ENCODE peak calls at places on chromosomes 3 and 15, in five cellular contexts. One of them, this sample, is unnamed.
A peak's percentile ranks its signal among the peaks of the same experiment; 100 is the strongest.

GRCh38 chr15:57327985-57328471 is 48.3 kb upstream of the CGNL1 start:
- DNase-seq in transverse colon: no peak
- DNase-seq in IMR-90: peak; percentile 99
- DNase-seq in H54: peak; percentile 51
- DNase-seq in endothelial cell of umbilical vein: no peak
- DNase-seq in this sample: no peak

GRCh38 chr3:123372789-123373534 is 75.9 kb downstream of the ADCY5 start:
- DNase-seq in IMR-90: no peak
- DNase-seq in transverse colon: no peak
- DNase-seq in endothelial cell of umbilical vein: no peak
- DNase-seq in H54: no peak
- DNase-seq in this sample: no peak

GRCh38 chr3:151460774-151461450 is at the start of gene IGSF10:
- DNase-seq in IMR-90: no peak
- DNase-seq in H54: no peak
- DNase-seq in endothelial cell of umbilical vein: no peak
- DNase-seq in transverse colon: peak; percentile 13
- DNase-seq in this sample: peak; percentile 62

GRCh38 chr3:87298111-87298718 is 21.8 kb upstream of the POU1F1 start:
- DNase-seq in endothelial cell of umbilical vein: peak; percentile 59
- DNase-seq in IMR-90: peak; percentile 32
- DNase-seq in transverse colon: no peak
- DNase-seq in H54: no peak
- DNase-seq in this sample: no peak

GRCh38 chr3:13053425-13053824 is 19.8 kb downstream of the IQSEC1 start:
- DNase-seq in IMR-90: no peak
- DNase-seq in endothelial cell of umbilical vein: no peak
- DNase-seq in transverse colon: no peak
- DNase-seq in H54: no peak
- DNase-seq in this sample: no peak

GRCh38 chr3:172690936-172691335 is 19.9 kb downstream of the NCEH1 start:
- DNase-seq in endothelial cell of umbilical vein: no peak
- DNase-seq in H54: no peak
- DNase-seq in transverse colon: no peak
- DNase-seq in IMR-90: no peak
- DNase-seq in this sample: no peak

GRCh38 chr15:27480141-27480530 is 509.2 kb downstream of the GABRG3 start:
- DNase-seq in transverse colon: no peak
- DNase-seq in endothelial cell of umbilical vein: no peak
- DNase-seq in IMR-90: no peak
- DNase-seq in H54: no peak
- DNase-seq in this sample: no peak

GRCh38 chr3:156750191-156750873 is 75.8 kb upstream of the LEKR1 start:
- DNase-seq in endothelial cell of umbilical vein: no peak
- DNase-seq in H54: peak; percentile 24
- DNase-seq in IMR-90: peak; percentile 65
- DNase-seq in transverse colon: no peak
- DNase-seq in this sample: no peak

GRCh38 chr15:101255615-101256350 is 3.9 kb upstream of the CHSY1 start:
- DNase-seq in IMR-90: peak; percentile 92
- DNase-seq in H54: no peak
- DNase-seq in transverse colon: no peak
- DNase-seq in endothelial cell of umbilical vein: peak; percentile 94
- DNase-seq in this sample: peak; percentile 22

GRCh38 chr3:65811050-65811766 is 227.5 kb downstream of the MAGI1 start:
- DNase-seq in transverse colon: no peak
- DNase-seq in H54: no peak
- DNase-seq in endothelial cell of umbilical vein: no peak
- DNase-seq in IMR-90: peak; percentile 48
- DNase-seq in this sample: no peak

GRCh38 chr3:110414851-110415250 is 656.8 kb upstream of the NECTIN3 start:
- DNase-seq in IMR-90: peak; percentile 88
- DNase-seq in transverse colon: no peak
- DNase-seq in H54: no peak
- DNase-seq in endothelial cell of umbilical vein: peak; percentile 79
- DNase-seq in this sample: no peak

GRCh38 chr15:56672721-56673120 is 60.6 kb downstream of the ZNF280D start:
- DNase-seq in IMR-90: peak; percentile 79
- DNase-seq in transverse colon: no peak
- DNase-seq in H54: no peak
- DNase-seq in endothelial cell of umbilical vein: no peak
- DNase-seq in this sample: no peak

GRCh38 chr15:57565326-57565725 is 26.4 kb upstream of the MYZAP start:
- DNase-seq in transverse colon: peak; percentile 66
- DNase-seq in endothelial cell of umbilical vein: no peak
- DNase-seq in H54: no peak
- DNase-seq in IMR-90: peak; percentile 7
- DNase-seq in this sample: no peak

GRCh38 chr15:60551147-60551780 is 72.3 kb upstream of the ICE2 start:
- DNase-seq in H54: no peak
- DNase-seq in endothelial cell of umbilical vein: no peak
- DNase-seq in transverse colon: no peak
- DNase-seq in IMR-90: no peak
- DNase-seq in this sample: no peak

GRCh38 chr15:74906193-74906449 is 530 bp downstream of the FAM219B start:
- DNase-seq in endothelial cell of umbilical vein: peak; percentile 54
- DNase-seq in IMR-90: no peak
- DNase-seq in transverse colon: peak; percentile 36
- DNase-seq in H54: no peak
- DNase-seq in this sample: peak; percentile 62

GRCh38 chr15:57915827-57916531 is 149.5 kb downstream of the ALDH1A2 start:
- DNase-seq in IMR-90: no peak
- DNase-seq in endothelial cell of umbilical vein: no peak
- DNase-seq in transverse colon: no peak
- DNase-seq in H54: no peak
- DNase-seq in this sample: no peak

DNA sequence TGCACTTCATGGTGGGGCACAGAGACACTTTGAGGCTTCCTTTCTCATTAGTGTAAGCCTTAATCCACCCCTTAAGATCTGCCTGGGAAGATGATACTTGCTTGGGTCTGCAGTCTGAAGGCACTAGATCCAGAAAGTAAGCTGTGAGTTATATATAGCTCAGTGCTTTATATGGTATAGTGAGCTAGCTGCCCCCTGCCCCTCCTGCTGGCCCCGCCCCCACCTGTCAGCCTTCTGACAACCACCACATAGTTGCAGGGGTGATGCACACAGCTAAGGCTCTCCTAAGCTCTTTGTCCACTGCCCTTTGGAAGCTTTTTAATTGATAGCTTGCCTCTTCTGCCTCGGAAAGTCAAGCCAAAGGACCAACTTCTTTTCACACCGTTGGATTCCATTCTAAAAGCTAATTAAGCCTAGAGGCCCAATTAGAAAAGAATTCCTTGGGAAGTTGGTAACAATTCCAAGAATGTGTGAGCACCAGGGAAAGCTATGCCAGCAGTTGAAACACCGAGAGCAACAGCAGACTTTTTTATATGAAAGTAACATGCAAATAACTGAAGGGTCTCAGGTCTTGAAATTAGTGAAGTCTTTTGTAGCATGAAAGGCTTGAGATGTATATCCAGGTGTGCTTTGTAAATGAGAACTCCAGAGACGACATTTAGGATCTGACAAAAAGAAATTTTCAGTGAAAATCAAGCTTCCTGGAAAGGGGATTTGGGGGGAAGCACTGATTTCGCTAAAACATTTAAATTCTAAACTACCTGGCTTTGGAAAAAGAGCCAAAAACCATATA is 2.3 kb downstream of the TPM1 start:
- DNase-seq in transverse colon: no peak
- DNase-seq in IMR-90: peak; percentile 68
- DNase-seq in endothelial cell of umbilical vein: peak; percentile 43
- DNase-seq in H54: no peak
- DNase-seq in this sample: no peak
- TF ChIP-seq POLR2A in transverse colon: peak; percentile 57
- TF ChIP-seq POLR2A in IMR-90: peak; percentile 81
- TF ChIP-seq POLR2A in endothelial cell of umbilical vein: no peak
- TF ChIP-seq POLR2A in H54: no peak
- TF ChIP-seq POLR2A in this sample: no peak

DNA sequence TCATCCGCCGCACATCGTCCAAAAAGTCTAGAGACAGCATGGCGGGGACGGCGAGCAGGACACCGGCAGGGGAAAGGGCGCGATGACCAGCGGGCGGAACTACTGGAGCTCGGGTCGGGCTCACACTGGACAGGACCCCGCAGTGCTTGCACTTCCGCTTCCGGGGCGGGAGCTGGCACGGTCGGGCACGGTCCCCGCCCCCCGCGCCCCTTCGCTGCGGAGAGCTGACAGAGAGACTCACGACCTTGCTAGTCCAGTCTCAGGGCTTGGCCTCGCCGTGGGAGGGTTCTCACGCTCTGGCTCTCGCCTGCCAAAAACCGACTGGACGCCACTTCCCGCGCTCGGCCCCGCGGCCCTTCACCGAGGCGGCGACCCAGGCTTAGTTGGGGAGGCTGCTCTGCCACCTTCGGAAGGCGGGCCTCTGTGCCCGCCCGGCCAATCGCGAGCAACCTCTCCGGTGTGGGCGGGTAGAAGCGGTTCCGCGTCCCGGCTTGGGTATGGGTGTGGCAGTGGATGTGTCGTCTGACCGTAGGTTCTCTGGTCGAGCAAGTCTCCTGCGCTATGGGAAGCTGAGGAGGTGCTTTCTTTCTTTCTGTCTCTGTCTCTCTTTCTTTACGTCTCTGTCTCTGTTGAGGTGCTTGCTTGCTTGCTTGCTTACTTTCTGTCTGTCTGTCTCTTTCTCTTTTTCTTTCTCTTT is at the start of gene SEC11A:
- DNase-seq in H54: peak; percentile 82
- DNase-seq in endothelial cell of umbilical vein: peak; percentile 97
- DNase-seq in IMR-90: peak; percentile 92
- DNase-seq in transverse colon: peak; percentile 97
- DNase-seq in this sample: peak; percentile 97
- TF ChIP-seq POLR2A in H54: peak; percentile 88
- TF ChIP-seq POLR2A in endothelial cell of umbilical vein: peak; percentile 97
- TF ChIP-seq POLR2A in IMR-90: peak; percentile 74
- TF ChIP-seq POLR2A in transverse colon: peak; percentile 98
- TF ChIP-seq POLR2A in this sample: peak; percentile 83

GRCh38 chr3:8501388-8502131 is at the start of gene LMCD1:
- DNase-seq in H54: peak; percentile 81
- DNase-seq in transverse colon: peak; percentile 95
- DNase-seq in endothelial cell of umbilical vein: peak; percentile 98
- DNase-seq in IMR-90: peak; percentile 95
- DNase-seq in this sample: peak; percentile 98
- TF ChIP-seq POLR2A in H54: peak; percentile 24
- TF ChIP-seq POLR2A in transverse colon: peak; percentile 47
- TF ChIP-seq POLR2A in endothelial cell of umbilical vein: peak; percentile 43
- TF ChIP-seq POLR2A in IMR-90: peak; percentile 90
- TF ChIP-seq POLR2A in this sample: peak; percentile 90

DNA sequence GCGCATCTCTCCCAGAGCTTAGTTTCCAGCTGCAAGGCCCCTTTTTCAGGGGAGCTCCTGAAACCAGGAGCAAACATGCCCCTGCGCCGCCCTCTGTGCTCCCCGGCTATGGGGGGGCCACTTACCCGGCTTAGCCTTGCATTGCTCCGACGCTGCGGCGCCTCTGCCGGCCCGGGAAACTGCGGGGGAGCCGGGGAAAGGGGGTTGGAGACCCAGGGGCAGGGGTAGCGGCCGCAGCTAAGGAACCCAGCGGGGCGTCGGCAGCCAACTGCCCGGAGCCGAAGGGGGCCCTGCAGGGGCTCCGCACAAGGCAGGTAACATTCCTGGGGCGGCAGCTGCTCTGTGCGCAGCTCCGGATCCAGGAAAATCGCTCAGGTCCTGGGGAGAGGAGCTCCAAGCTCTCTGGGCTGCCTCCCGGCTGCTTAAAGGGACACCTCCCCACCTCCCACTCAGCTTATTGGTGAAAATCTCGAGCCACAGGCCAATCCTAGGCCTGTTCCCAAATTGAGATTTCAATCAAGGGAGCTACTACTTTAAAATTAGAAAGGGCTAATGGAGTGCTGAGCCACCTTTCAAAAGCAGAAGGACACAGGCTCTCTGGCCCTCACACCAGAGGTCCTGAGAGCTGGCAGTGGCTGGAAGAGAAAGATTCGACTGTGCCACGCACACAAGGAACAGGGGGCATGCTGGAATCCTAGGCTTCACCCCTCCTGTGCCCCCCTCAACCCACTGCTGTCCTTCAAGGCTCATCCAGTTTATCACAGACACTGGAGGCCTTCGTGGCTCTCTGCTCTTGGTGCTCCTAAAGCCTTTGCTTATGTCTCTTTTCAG is 42.7 kb upstream of the PRICKLE2 start:
- DNase-seq in transverse colon: peak; percentile 55
- DNase-seq in IMR-90: peak; percentile 68
- DNase-seq in H54: peak; percentile 59
- DNase-seq in endothelial cell of umbilical vein: peak; percentile 11
- DNase-seq in this sample: peak; percentile 42
- TF ChIP-seq POLR2A in transverse colon: peak; percentile 67
- TF ChIP-seq POLR2A in IMR-90: peak; percentile 69
- TF ChIP-seq POLR2A in H54: peak; percentile 67
- TF ChIP-seq POLR2A in endothelial cell of umbilical vein: no peak
- TF ChIP-seq POLR2A in this sample: peak; percentile 56

GRCh38 chr3:49017978-49018706 is at the start of gene DALRD3:
- DNase-seq in endothelial cell of umbilical vein: peak; percentile 68
- DNase-seq in H54: peak; percentile 51
- DNase-seq in IMR-90: peak; percentile 51
- DNase-seq in transverse colon: peak; percentile 73
- DNase-seq in this sample: peak; percentile 73
- TF ChIP-seq POLR2A in endothelial cell of umbilical vein: peak; percentile 70
- TF ChIP-seq POLR2A in H54: peak; percentile 65
- TF ChIP-seq POLR2A in IMR-90: peak; percentile 55
- TF ChIP-seq POLR2A in transverse colon: peak; percentile 73
- TF ChIP-seq POLR2A in this sample: peak; percentile 35

GRCh38 chr3:138940446-138940845 is 6.5 kb downstream of the FOXL2 start:
- DNase-seq in H54: no peak
- DNase-seq in IMR-90: no peak
- DNase-seq in transverse colon: no peak
- DNase-seq in endothelial cell of umbilical vein: no peak
- DNase-seq in this sample: no peak

GRCh38 chr3:138941259-138941885 is 5.6 kb downstream of the FOXL2 start:
- DNase-seq in transverse colon: peak; percentile 54
- DNase-seq in IMR-90: peak; percentile 33
- DNase-seq in H54: peak; percentile 60
- DNase-seq in endothelial cell of umbilical vein: no peak
- DNase-seq in this sample: no peak

GRCh38 chr3:138938877-138939562 is 7.9 kb downstream of the FOXL2 start:
- DNase-seq in H54: no peak
- DNase-seq in transverse colon: no peak
- DNase-seq in endothelial cell of umbilical vein: no peak
- DNase-seq in IMR-90: no peak
- DNase-seq in this sample: no peak

GRCh38 chr3:138938056-138938876 is 8.7 kb downstream of the FOXL2 start:
- DNase-seq in transverse colon: no peak
- DNase-seq in endothelial cell of umbilical vein: no peak
- DNase-seq in H54: no peak
- DNase-seq in IMR-90: no peak
- DNase-seq in this sample: no peak

GRCh38 chr3:138939563-138940241 is 7.2 kb downstream of the FOXL2 start:
- DNase-seq in H54: no peak
- DNase-seq in transverse colon: no peak
- DNase-seq in endothelial cell of umbilical vein: no peak
- DNase-seq in IMR-90: no peak
- DNase-seq in this sample: no peak
- TF ChIP-seq POLR2A in H54: no peak
- TF ChIP-seq POLR2A in transverse colon: no peak
- TF ChIP-seq POLR2A in endothelial cell of umbilical vein: no peak
- TF ChIP-seq POLR2A in IMR-90: no peak
- TF ChIP-seq POLR2A in this sample: no peak

This sample was measured in right lobe of liver.